ENCODE peak calls at places on chromosomes 2 and 18, in seven cellular contexts. One of them, this sample, is unnamed. For H3K9me3, the result is how much of the 10 kb centered on the place peaks cover.

GRCh38 chr18:13703899-13704298 is 22.5 kb downstream of the FAM210A start:
- DNase-seq in left ventricle myocardium inferior: no peak
- DNase-seq in BE2C: no peak
- DNase-seq in upper lobe of left lung: no peak
- DNase-seq in WERI-Rb-1: no peak
- DNase-seq in K562: no peak
- DNase-seq in IMR-90: peak
- DNase-seq in this sample: no peak

GRCh38 chr2:188884051-188884450 is 90.1 kb upstream of the COL3A1 start:
- DNase-seq in BE2C: no peak
- DNase-seq in WERI-Rb-1: no peak
- DNase-seq in left ventricle myocardium inferior: no peak
- DNase-seq in K562: no peak
- DNase-seq in IMR-90: peak
- DNase-seq in upper lobe of left lung: no peak
- DNase-seq in this sample: no peak

GRCh38 chr18:45291616-45292612 is 323.4 kb upstream of the SLC14A2 start:
- DNase-seq in IMR-90: no peak
- DNase-seq in BE2C: no peak
- DNase-seq in K562: no peak
- DNase-seq in WERI-Rb-1: no peak
- DNase-seq in upper lobe of left lung: no peak
- DNase-seq in left ventricle myocardium inferior: no peak
- DNase-seq in this sample: no peak

GRCh38 chr2:118013221-118013723 is 598 bp downstream of the CCDC93 start:
- DNase-seq in BE2C: peak
- DNase-seq in WERI-Rb-1: peak
- DNase-seq in upper lobe of left lung: peak
- DNase-seq in IMR-90: no peak
- DNase-seq in left ventricle myocardium inferior: peak
- DNase-seq in K562: peak
- DNase-seq in this sample: peak

GRCh38 chr2:151728736-151729415 is 5.4 kb downstream of the NEB start:
- DNase-seq in upper lobe of left lung: no peak
- DNase-seq in K562: no peak
- DNase-seq in IMR-90: no peak
- DNase-seq in BE2C: no peak
- DNase-seq in WERI-Rb-1: no peak
- DNase-seq in left ventricle myocardium inferior: no peak
- DNase-seq in this sample: no peak

GRCh38 chr18:11842562-11842961 is 8.7 kb upstream of the CHMP1B start:
- DNase-seq in K562: no peak
- DNase-seq in WERI-Rb-1: no peak
- DNase-seq in IMR-90: no peak
- DNase-seq in BE2C: no peak
- DNase-seq in upper lobe of left lung: no peak
- DNase-seq in left ventricle myocardium inferior: no peak
- DNase-seq in this sample: no peak

GRCh38 chr2:28219134-28219533 is 173.5 kb upstream of the FOSL2 start:
- DNase-seq in BE2C: no peak
- DNase-seq in IMR-90: peak
- DNase-seq in left ventricle myocardium inferior: no peak
- DNase-seq in WERI-Rb-1: no peak
- DNase-seq in upper lobe of left lung: no peak
- DNase-seq in K562: no peak
- DNase-seq in this sample: no peak

GRCh38 chr2:113111823-113112287 is 15.5 kb upstream of the IL1RN start:
- DNase-seq in IMR-90: no peak
- DNase-seq in WERI-Rb-1: no peak
- DNase-seq in BE2C: no peak
- DNase-seq in left ventricle myocardium inferior: no peak
- DNase-seq in K562: no peak
- DNase-seq in upper lobe of left lung: peak
- DNase-seq in this sample: no peak

GRCh38 chr2:38232454-38232853 is 144.6 kb downstream of the ATL2 start:
- DNase-seq in WERI-Rb-1: no peak
- DNase-seq in BE2C: no peak
- DNase-seq in K562: no peak
- DNase-seq in left ventricle myocardium inferior: no peak
- DNase-seq in IMR-90: no peak
- DNase-seq in upper lobe of left lung: no peak
- DNase-seq in this sample: no peak

GRCh38 chr2:643334-643733 is 33.9 kb downstream of the TMEM18 start:
- DNase-seq in BE2C: no peak
- DNase-seq in WERI-Rb-1: no peak
- DNase-seq in IMR-90: no peak
- DNase-seq in K562: no peak
- DNase-seq in left ventricle myocardium inferior: no peak
- DNase-seq in upper lobe of left lung: no peak
- DNase-seq in this sample: no peak

GRCh38 chr2:20925265-20925889 is 102.5 kb upstream of the LDAH start:
- DNase-seq in BE2C: no peak
- DNase-seq in K562: peak
- DNase-seq in WERI-Rb-1: no peak
- DNase-seq in IMR-90: no peak
- DNase-seq in left ventricle myocardium inferior: no peak
- DNase-seq in upper lobe of left lung: no peak
- DNase-seq in this sample: no peak

GRCh38 chr2:96875498-96876035 is 5.7 kb upstream of the SEMA4C start:
- DNase-seq in K562: no peak
- DNase-seq in upper lobe of left lung: no peak
- DNase-seq in BE2C: peak
- DNase-seq in left ventricle myocardium inferior: no peak
- DNase-seq in WERI-Rb-1: peak
- DNase-seq in IMR-90: no peak
- DNase-seq in this sample: no peak

GRCh38 chr2:127155901-127156300 is 48.9 kb upstream of the BIN1 start:
- DNase-seq in BE2C: no peak
- DNase-seq in WERI-Rb-1: no peak
- DNase-seq in left ventricle myocardium inferior: no peak
- DNase-seq in upper lobe of left lung: no peak
- DNase-seq in K562: no peak
- DNase-seq in IMR-90: peak
- DNase-seq in this sample: no peak

GRCh38 chr2:178088774-178089173 is 16.2 kb upstream of the PDE11A start:
- DNase-seq in upper lobe of left lung: no peak
- DNase-seq in WERI-Rb-1: no peak
- DNase-seq in IMR-90: no peak
- DNase-seq in BE2C: no peak
- DNase-seq in left ventricle myocardium inferior: no peak
- DNase-seq in K562: no peak
- DNase-seq in this sample: no peak

GRCh38 chr2:144849612-144850011 is 329.7 kb upstream of the ZEB2 start:
- DNase-seq in left ventricle myocardium inferior: no peak
- DNase-seq in K562: no peak
- DNase-seq in IMR-90: no peak
- DNase-seq in WERI-Rb-1: no peak
- DNase-seq in upper lobe of left lung: no peak
- DNase-seq in BE2C: no peak
- DNase-seq in this sample: no peak

GRCh38 chr18:24080861-24081260 is 58.0 kb upstream of the CABYR start:
- DNase-seq in BE2C: no peak
- DNase-seq in upper lobe of left lung: no peak
- DNase-seq in WERI-Rb-1: no peak
- DNase-seq in IMR-90: no peak
- DNase-seq in K562: no peak
- DNase-seq in left ventricle myocardium inferior: no peak
- DNase-seq in this sample: no peak

GRCh38 chr2:88016948-88017779 is 817 bp upstream of the RNU2-63P start:
- DNase-seq in left ventricle myocardium inferior: peak
- DNase-seq in WERI-Rb-1: peak
- DNase-seq in IMR-90: no peak
- DNase-seq in BE2C: no peak
- DNase-seq in upper lobe of left lung: peak
- DNase-seq in K562: peak
- DNase-seq in this sample: no peak

GRCh38 chr2:143955416-143956075 is 564.4 kb downstream of the ZEB2 start:
- DNase-seq in left ventricle myocardium inferior: no peak
- DNase-seq in IMR-90: peak
- DNase-seq in BE2C: no peak
- DNase-seq in WERI-Rb-1: no peak
- DNase-seq in K562: no peak
- DNase-seq in upper lobe of left lung: no peak
- DNase-seq in this sample: no peak

GRCh38 chr2:25700221-25700660 is 26.9 kb upstream of the DTNB start:
- DNase-seq in BE2C: peak
- DNase-seq in WERI-Rb-1: peak
- DNase-seq in upper lobe of left lung: no peak
- DNase-seq in left ventricle myocardium inferior: no peak
- DNase-seq in K562: peak
- DNase-seq in IMR-90: peak
- DNase-seq in this sample: peak

GRCh38 chr2:183996825-183997823 is 601.2 kb upstream of the ZNF804A start:
- DNase-seq in left ventricle myocardium inferior: no peak
- DNase-seq in WERI-Rb-1: no peak
- DNase-seq in BE2C: peak
- DNase-seq in IMR-90: no peak
- DNase-seq in K562: no peak
- DNase-seq in upper lobe of left lung: no peak
- DNase-seq in this sample: no peak

GRCh38 chr18:45730832-45731545 is 7.0 kb downstream of the SLC14A1 start:
- DNase-seq in IMR-90: peak
- DNase-seq in BE2C: no peak
- DNase-seq in left ventricle myocardium inferior: no peak
- DNase-seq in upper lobe of left lung: no peak
- DNase-seq in WERI-Rb-1: no peak
- DNase-seq in K562: no peak
- DNase-seq in this sample: no peak

GRCh38 chr2:197191177-197191947 is 119.2 kb downstream of the ANKRD44 start:
- DNase-seq in BE2C: no peak
- DNase-seq in left ventricle myocardium inferior: no peak
- DNase-seq in WERI-Rb-1: no peak
- DNase-seq in IMR-90: peak
- DNase-seq in upper lobe of left lung: no peak
- DNase-seq in K562: peak
- DNase-seq in this sample: peak

GRCh38 chr2:12721571-12722444 is 5.1 kb downstream of the TRIB2 start:
- DNase-seq in left ventricle myocardium inferior: no peak
- DNase-seq in upper lobe of left lung: no peak
- DNase-seq in K562: no peak
- DNase-seq in WERI-Rb-1: peak
- DNase-seq in IMR-90: peak
- DNase-seq in BE2C: no peak
- DNase-seq in this sample: no peak

GRCh38 chr2:11658208-11658607 is 11.8 kb downstream of the NTSR2 start:
- DNase-seq in WERI-Rb-1: no peak
- DNase-seq in BE2C: no peak
- DNase-seq in upper lobe of left lung: no peak
- DNase-seq in IMR-90: no peak
- DNase-seq in left ventricle myocardium inferior: no peak
- DNase-seq in K562: peak
- DNase-seq in this sample: no peak

DNA sequence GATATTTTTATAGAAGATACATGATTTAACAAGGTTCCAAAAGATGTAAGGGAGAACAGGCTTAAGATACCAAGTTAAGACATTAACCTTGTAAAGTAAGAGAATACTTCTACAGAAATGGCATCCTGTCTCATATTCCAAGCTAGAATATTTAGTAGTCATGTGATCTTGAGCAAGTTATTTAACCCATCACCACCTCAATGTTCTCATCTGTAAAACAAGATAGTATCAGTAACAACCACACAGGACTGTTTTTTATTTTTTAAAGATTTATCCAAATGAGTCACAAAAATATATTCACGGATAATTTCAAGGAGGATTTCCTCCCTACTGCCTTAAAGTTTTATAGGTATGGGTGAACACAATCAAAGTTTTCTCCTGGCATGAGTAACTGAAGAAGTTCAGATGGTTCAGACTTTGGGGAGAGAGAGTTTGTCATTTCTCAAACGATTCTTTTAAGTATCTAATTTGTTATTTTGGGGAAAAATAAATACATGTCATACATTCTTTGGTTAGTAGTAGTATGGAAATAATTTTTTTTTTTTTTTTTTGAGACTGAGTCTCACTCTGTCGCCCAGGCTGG is 25.9 kb downstream of the ROCK1 start:
- DNase-seq in upper lobe of left lung: no peak
- DNase-seq in left ventricle myocardium inferior: no peak
- DNase-seq in BE2C: no peak
- DNase-seq in WERI-Rb-1: no peak
- DNase-seq in IMR-90: peak
- DNase-seq in K562: no peak
- DNase-seq in this sample: no peak
- H3K9me3 ChIP-seq in upper lobe of left lung: under half
- H3K9me3 ChIP-seq in left ventricle myocardium inferior: under half
- H3K9me3 ChIP-seq in BE2C: under half
- H3K9me3 ChIP-seq in WERI-Rb-1: under half
- H3K9me3 ChIP-seq in IMR-90: under half
- H3K9me3 ChIP-seq in K562: under half
- H3K9me3 ChIP-seq in this sample: under half

GRCh38 chr2:135174049-135174801 is 122.1 kb downstream of the RAB3GAP1 start:
- DNase-seq in left ventricle myocardium inferior: no peak
- DNase-seq in BE2C: no peak
- DNase-seq in IMR-90: no peak
- DNase-seq in upper lobe of left lung: no peak
- DNase-seq in K562: no peak
- DNase-seq in WERI-Rb-1: no peak
- DNase-seq in this sample: no peak
- TF ChIP-seq CTCF in left ventricle myocardium inferior: no peak
- TF ChIP-seq CTCF in BE2C: no peak
- TF ChIP-seq CTCF in IMR-90: no peak
- TF ChIP-seq CTCF in upper lobe of left lung: no peak
- TF ChIP-seq CTCF in K562: no peak
- TF ChIP-seq CTCF in WERI-Rb-1: no peak
- TF ChIP-seq CTCF in this sample: no peak

GRCh38 chr2:22143840-22144239 is 1020.1 kb downstream of the TDRD15 start:
- DNase-seq in K562: no peak
- DNase-seq in left ventricle myocardium inferior: no peak
- DNase-seq in IMR-90: no peak
- DNase-seq in BE2C: no peak
- DNase-seq in upper lobe of left lung: no peak
- DNase-seq in WERI-Rb-1: no peak
- DNase-seq in this sample: no peak
- H3K9me3 ChIP-seq in K562: under half
- H3K9me3 ChIP-seq in left ventricle myocardium inferior: under half
- H3K9me3 ChIP-seq in IMR-90: under half
- H3K9me3 ChIP-seq in BE2C: under half
- H3K9me3 ChIP-seq in upper lobe of left lung: under half
- H3K9me3 ChIP-seq in WERI-Rb-1: under half
- H3K9me3 ChIP-seq in this sample: under half

DNA sequence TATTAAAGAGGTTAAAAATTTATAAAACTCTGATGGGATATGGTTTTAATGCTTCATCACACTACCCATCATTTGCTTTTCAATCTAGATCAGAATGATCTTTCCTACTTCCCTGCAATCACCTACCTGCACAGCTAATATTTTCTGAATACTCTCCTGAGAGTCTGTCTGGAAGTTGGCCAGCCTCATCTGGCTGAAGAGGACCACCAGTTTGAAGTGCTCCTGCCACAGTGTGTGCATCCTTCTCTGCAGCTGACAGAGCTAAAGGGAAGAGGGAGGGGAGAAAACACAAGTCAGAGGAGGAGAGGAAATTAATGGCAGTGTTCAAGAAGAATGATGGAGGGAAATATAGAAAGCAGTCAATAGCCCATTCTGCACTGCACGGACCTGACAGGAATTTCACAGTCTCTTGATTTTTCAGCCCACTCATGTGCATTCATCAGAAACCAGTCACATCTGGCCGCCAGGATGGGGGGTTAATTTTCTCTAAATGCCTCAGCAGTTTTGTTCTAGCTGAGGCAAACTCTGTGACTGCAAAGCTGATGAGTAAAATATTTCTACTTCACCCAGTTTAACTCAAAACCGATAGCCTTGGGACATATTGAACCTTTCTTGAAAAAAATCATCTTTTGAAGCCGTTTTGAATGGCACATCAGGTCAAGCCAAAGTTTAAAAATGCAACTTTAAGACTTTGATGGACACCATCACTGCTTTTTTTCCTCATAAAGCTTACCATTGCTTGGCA is 201.8 kb upstream of the KLHL14 start:
- DNase-seq in BE2C: no peak
- DNase-seq in IMR-90: no peak
- DNase-seq in WERI-Rb-1: no peak
- DNase-seq in upper lobe of left lung: no peak
- DNase-seq in left ventricle myocardium inferior: no peak
- DNase-seq in K562: no peak
- DNase-seq in this sample: no peak
- TF ChIP-seq CTCF in BE2C: no peak
- TF ChIP-seq CTCF in IMR-90: no peak
- TF ChIP-seq CTCF in WERI-Rb-1: no peak
- TF ChIP-seq CTCF in upper lobe of left lung: no peak
- TF ChIP-seq CTCF in left ventricle myocardium inferior: no peak
- TF ChIP-seq CTCF in K562: no peak
- TF ChIP-seq CTCF in this sample: no peak